ENCODE peak calls at places on chromosomes 11 and 22, in nine cellular contexts. One of them, this sample, is unnamed.

GRCh38 chr11:63760487-63761079 is 8.0 kb downstream of the ZFTA start:
- DNase-seq in COR-L47: no peak
- DNase-seq in cardiac fibroblast: no peak
- DNase-seq in activated naive CD8-positive, alpha-beta T cell treated with anti-CD3 and anti-CD28 coated beads for 36 hours: no peak
- DNase-seq in hypothalamus: no peak
- DNase-seq in HFFc6: no peak
- DNase-seq in HL-60: no peak
- DNase-seq in left lobe of liver: no peak
- DNase-seq in midbrain: no peak
- DNase-seq in this sample: no peak

GRCh38 chr11:99068832-99069231 is 48.1 kb downstream of the CNTN5 start:
- DNase-seq in COR-L47: no peak
- DNase-seq in cardiac fibroblast: no peak
- DNase-seq in activated naive CD8-positive, alpha-beta T cell treated with anti-CD3 and anti-CD28 coated beads for 36 hours: no peak
- DNase-seq in hypothalamus: no peak
- DNase-seq in HFFc6: no peak
- DNase-seq in HL-60: no peak
- DNase-seq in left lobe of liver: no peak
- DNase-seq in midbrain: no peak
- DNase-seq in this sample: no peak

GRCh38 chr11:120539681-120540369 is 28.3 kb downstream of the GRIK4 start:
- DNase-seq in COR-L47: peak
- DNase-seq in cardiac fibroblast: peak
- DNase-seq in activated naive CD8-positive, alpha-beta T cell treated with anti-CD3 and anti-CD28 coated beads for 36 hours: no peak
- DNase-seq in hypothalamus: no peak
- DNase-seq in HFFc6: peak
- DNase-seq in HL-60: no peak
- DNase-seq in left lobe of liver: no peak
- DNase-seq in midbrain: no peak
- DNase-seq in this sample: no peak

GRCh38 chr11:93089474-93090102 is 108.2 kb downstream of the SLC36A4 start:
- DNase-seq in COR-L47: no peak
- DNase-seq in cardiac fibroblast: peak
- DNase-seq in activated naive CD8-positive, alpha-beta T cell treated with anti-CD3 and anti-CD28 coated beads for 36 hours: no peak
- DNase-seq in hypothalamus: peak
- DNase-seq in HFFc6: peak
- DNase-seq in HL-60: peak
- DNase-seq in left lobe of liver: no peak
- DNase-seq in midbrain: peak
- DNase-seq in this sample: peak

GRCh38 chr11:64916040-64916847 is 765 bp downstream of the ATG2A start:
- DNase-seq in COR-L47: peak
- DNase-seq in cardiac fibroblast: peak
- DNase-seq in activated naive CD8-positive, alpha-beta T cell treated with anti-CD3 and anti-CD28 coated beads for 36 hours: peak
- DNase-seq in hypothalamus: no peak
- DNase-seq in HFFc6: no peak
- DNase-seq in HL-60: no peak
- DNase-seq in left lobe of liver: peak
- DNase-seq in midbrain: no peak
- DNase-seq in this sample: no peak

GRCh38 chr11:128632151-128632791 is 44.9 kb upstream of the ETS1 start:
- DNase-seq in COR-L47: peak
- DNase-seq in cardiac fibroblast: peak
- DNase-seq in activated naive CD8-positive, alpha-beta T cell treated with anti-CD3 and anti-CD28 coated beads for 36 hours: peak
- DNase-seq in hypothalamus: peak
- DNase-seq in HFFc6: peak
- DNase-seq in HL-60: no peak
- DNase-seq in left lobe of liver: no peak
- DNase-seq in midbrain: no peak
- DNase-seq in this sample: peak

GRCh38 chr11:67577951-67578350 is 5.7 kb upstream of the GSTP1 start:
- DNase-seq in COR-L47: no peak
- DNase-seq in cardiac fibroblast: no peak
- DNase-seq in activated naive CD8-positive, alpha-beta T cell treated with anti-CD3 and anti-CD28 coated beads for 36 hours: no peak
- DNase-seq in hypothalamus: no peak
- DNase-seq in HFFc6: no peak
- DNase-seq in HL-60: no peak
- DNase-seq in left lobe of liver: no peak
- DNase-seq in midbrain: no peak
- DNase-seq in this sample: no peak

GRCh38 chr11:92702771-92703170 is 266.7 kb upstream of the MTNR1B start:
- DNase-seq in COR-L47: no peak
- DNase-seq in cardiac fibroblast: peak
- DNase-seq in activated naive CD8-positive, alpha-beta T cell treated with anti-CD3 and anti-CD28 coated beads for 36 hours: no peak
- DNase-seq in hypothalamus: no peak
- DNase-seq in HFFc6: peak
- DNase-seq in HL-60: no peak
- DNase-seq in left lobe of liver: no peak
- DNase-seq in midbrain: no peak
- DNase-seq in this sample: no peak

GRCh38 chr22:40420341-40421081 is 50.1 kb downstream of the SGSM3 start:
- DNase-seq in COR-L47: no peak
- DNase-seq in cardiac fibroblast: no peak
- DNase-seq in activated naive CD8-positive, alpha-beta T cell treated with anti-CD3 and anti-CD28 coated beads for 36 hours: no peak
- DNase-seq in hypothalamus: no peak
- DNase-seq in HFFc6: no peak
- DNase-seq in HL-60: no peak
- DNase-seq in left lobe of liver: no peak
- DNase-seq in midbrain: no peak
- DNase-seq in this sample: no peak

GRCh38 chr11:44241851-44242250 is 68.1 kb downstream of the ALX4 start:
- DNase-seq in COR-L47: no peak
- DNase-seq in cardiac fibroblast: no peak
- DNase-seq in activated naive CD8-positive, alpha-beta T cell treated with anti-CD3 and anti-CD28 coated beads for 36 hours: no peak
- DNase-seq in hypothalamus: peak
- DNase-seq in HFFc6: no peak
- DNase-seq in HL-60: no peak
- DNase-seq in left lobe of liver: no peak
- DNase-seq in midbrain: peak
- DNase-seq in this sample: no peak

GRCh38 chr11:86155210-86155844 is 86.4 kb upstream of the PICALM start:
- DNase-seq in COR-L47: no peak
- DNase-seq in cardiac fibroblast: no peak
- DNase-seq in activated naive CD8-positive, alpha-beta T cell treated with anti-CD3 and anti-CD28 coated beads for 36 hours: no peak
- DNase-seq in hypothalamus: no peak
- DNase-seq in HFFc6: no peak
- DNase-seq in HL-60: no peak
- DNase-seq in left lobe of liver: no peak
- DNase-seq in midbrain: no peak
- DNase-seq in this sample: no peak